ENCODE peak calls at places on chromosome 3, in five cellular contexts. L is GM12878, F is HepG2, A is H1, S is HEK293T. O is an unnamed sample.

GRCh38 chr3:29427266-29428103 is 146.6 kb downstream of the RBMS3 start:
- DNase-seq in F (no peak), L (no peak), S (no peak), A (no peak), O (no peak)

GRCh38 chr3:71542548-71543370 is 40.8 kb downstream of the FOXP1 start:
- DNase-seq in S (peak), A (no peak), F (no peak), L (no peak), O (no peak)

GRCh38 chr3:13152826-13153710 is 79.8 kb upstream of the IQSEC1 start:
- DNase-seq in A (no peak), S (no peak), F (no peak), L (no peak), O (no peak)

GRCh38 chr3:61407397-61407796 is 154.0 kb upstream of the PTPRG start:
- DNase-seq in L (no peak), F (no peak), A (no peak), S (no peak), O (no peak)

GRCh38 chr3:37183375-37183831 is 9.0 kb upstream of the LRRFIP2 start:
- DNase-seq in S (no peak), L (no peak), F (no peak), A (peak), O (no peak)

GRCh38 chr3:182979719-182980191 is 583 bp downstream of the DCUN1D1 start:
- DNase-seq in L (no peak), A (peak), F (peak), S (no peak), O (no peak)

GRCh38 chr3:133845127-133845526 is 39.5 kb downstream of the SRPRB start:
- DNase-seq in F (no peak), L (no peak), A (no peak), S (no peak), O (no peak)

GRCh38 chr3:40242638-40243037 is 66.9 kb upstream of the EIF1B start:
- DNase-seq in A (no peak), S (no peak), L (no peak), F (no peak), O (no peak)

GRCh38 chr3:147007736-147008245 is 398.6 kb downstream of the ZIC4 start:
- DNase-seq in S (no peak), F (no peak), A (no peak), L (no peak), O (no peak)

GRCh38 chr3:137259709-137260108 is 301.9 kb downstream of the IL20RB start:
- DNase-seq in A (no peak), F (no peak), S (no peak), L (no peak), O (peak)

GRCh38 chr3:58497074-58497473 is 5.2 kb downstream of the KCTD6 start:
- DNase-seq in S (no peak), F (no peak), A (no peak), L (no peak), O (peak)

GRCh38 chr3:157360044-157360443 is 76.6 kb upstream of the PTX3 start:
- DNase-seq in L (no peak), S (no peak), A (no peak), F (no peak), O (no peak)

GRCh38 chr3:100737334-100737733 is 28.0 kb downstream of the TFG start:
- DNase-seq in F (no peak), A (no peak), S (peak), L (no peak), O (peak)

GRCh38 chr3:128316456-128316855 is 150.2 kb downstream of the DNAJB8 start:
- DNase-seq in F (no peak), A (peak), S (no peak), L (no peak), O (no peak)

GRCh38 chr3:127915115-127915936 is at the start of gene KBTBD12:
- DNase-seq in S (no peak), L (no peak), A (peak), F (no peak), O (no peak)

GRCh38 chr3:24351779-24352469 is 142.7 kb downstream of the THRB start:
- DNase-seq in F (no peak), A (no peak), S (no peak), L (no peak), O (no peak)

GRCh38 chr3:125077864-125078263 is 22.1 kb upstream of the HEG1 start:
- DNase-seq in A (no peak), S (no peak), L (peak), F (no peak), O (no peak)

GRCh38 chr3:72185549-72186484 is 400.9 kb upstream of the PROK2 start:
- DNase-seq in S (no peak), L (no peak), A (no peak), F (peak), O (no peak)

GRCh38 chr3:139302084-139302800 is 41.6 kb upstream of the MRPS22 start:
- DNase-seq in A (no peak), L (no peak), F (peak), S (no peak), O (no peak)

GRCh38 chr3:182913889-182914288 is 66.4 kb downstream of the DCUN1D1 start:
- DNase-seq in A (no peak), L (peak), S (no peak), F (no peak), O (no peak)

GRCh38 chr3:143237036-143237688 is 117.6 kb downstream of the CHST2 start:
- DNase-seq in L (no peak), F (no peak), S (no peak), A (no peak), O (no peak)

GRCh38 chr3:139117883-139118760 is 73.4 kb upstream of the PRR23C start:
- DNase-seq in A (peak), S (no peak), F (no peak), L (no peak), O (no peak)

GRCh38 chr3:120503727-120504616 is 53.2 kb upstream of the FSTL1 start:
- DNase-seq in A (peak), S (no peak), L (no peak), F (no peak), O (peak)

GRCh38 chr3:147574622-147575021 is 165.5 kb downstream of the ZIC1 start:
- DNase-seq in A (no peak), S (no peak), F (no peak), L (no peak), O (no peak)

DNA sequence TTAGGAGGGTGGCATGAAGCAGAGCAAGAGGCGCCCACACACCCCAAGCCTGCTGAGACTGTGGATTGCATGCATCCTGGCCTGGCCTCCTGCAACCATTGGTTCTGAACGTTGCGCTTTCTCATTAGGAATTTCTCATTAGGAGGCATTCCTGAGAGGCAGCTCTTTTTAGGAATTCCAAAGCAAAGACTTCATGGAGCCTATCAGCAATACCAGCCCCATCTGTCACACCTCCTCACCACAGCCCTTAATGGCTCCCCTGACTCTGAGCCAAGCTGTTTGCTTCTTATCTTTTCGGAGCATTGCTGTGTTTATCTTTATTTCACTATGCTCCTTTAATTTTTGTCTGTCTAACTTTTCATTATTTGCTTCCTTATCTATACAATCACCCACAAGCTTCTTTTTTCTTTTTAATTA is 226.9 kb downstream of the CACNA2D3 start:
- DNase-seq in F (no peak), A (no peak), L (no peak), S (no peak), O (peak)
- TF ChIP-seq SUZ12 in F (no peak), A (no peak), L (no peak), S (no peak), O (no peak)

GRCh38 chr3:132253262-132253878 is 63.8 kb upstream of the ACP3 start:
- DNase-seq in F (peak), S (peak), L (no peak), A (no peak), O (peak)
- TF ChIP-seq SUZ12 in F (no peak), S (no peak), L (no peak), A (no peak), O (no peak)

DNA sequence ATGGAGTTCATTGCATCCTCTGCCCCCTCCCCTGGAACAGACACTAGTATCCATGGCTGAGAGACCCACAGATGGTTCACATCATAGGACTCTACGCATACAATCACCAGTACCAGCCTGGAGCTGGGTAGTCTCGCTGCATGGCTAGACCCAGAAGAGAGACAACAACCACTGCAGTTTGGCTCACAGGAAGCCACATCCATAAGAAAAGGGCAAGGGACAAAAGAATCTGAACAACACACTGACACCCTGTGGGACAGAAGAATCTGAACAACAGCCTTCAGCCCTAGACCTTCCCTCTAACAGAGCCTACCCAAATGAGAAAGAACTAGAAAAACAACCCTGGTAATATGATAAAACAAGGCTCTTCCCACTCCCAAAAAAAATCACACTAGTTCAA is 479.3 kb downstream of the RAP2B start:
- DNase-seq in F (no peak), S (no peak), L (no peak), A (peak), O (peak)
- TF ChIP-seq SUZ12 in F (no peak), S (no peak), L (no peak), A (no peak), O (no peak)

DNA sequence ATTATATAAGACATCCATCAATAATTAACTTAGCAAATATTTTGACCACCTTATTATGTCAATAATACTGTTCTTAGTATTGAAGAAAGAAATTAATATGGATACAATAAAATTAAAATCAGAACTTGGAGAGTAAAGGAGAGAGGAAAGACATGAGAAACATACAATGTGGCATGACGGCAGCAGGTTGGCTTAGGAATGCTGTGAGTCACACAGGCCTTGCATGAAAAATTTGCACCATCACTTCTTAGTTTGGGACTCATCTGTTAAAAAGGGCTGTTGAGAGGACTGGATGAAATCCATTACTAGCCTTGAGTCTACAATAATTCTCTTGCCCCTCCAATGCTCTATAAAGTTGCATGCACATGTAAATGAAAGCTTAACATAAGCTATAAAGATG is 880.8 kb downstream of the ROBO1 start:
- DNase-seq in S (no peak), A (no peak), F (no peak), L (no peak), O (no peak)
- TF ChIP-seq SUZ12 in S (no peak), A (no peak), F (no peak), L (no peak), O (no peak)

DNA sequence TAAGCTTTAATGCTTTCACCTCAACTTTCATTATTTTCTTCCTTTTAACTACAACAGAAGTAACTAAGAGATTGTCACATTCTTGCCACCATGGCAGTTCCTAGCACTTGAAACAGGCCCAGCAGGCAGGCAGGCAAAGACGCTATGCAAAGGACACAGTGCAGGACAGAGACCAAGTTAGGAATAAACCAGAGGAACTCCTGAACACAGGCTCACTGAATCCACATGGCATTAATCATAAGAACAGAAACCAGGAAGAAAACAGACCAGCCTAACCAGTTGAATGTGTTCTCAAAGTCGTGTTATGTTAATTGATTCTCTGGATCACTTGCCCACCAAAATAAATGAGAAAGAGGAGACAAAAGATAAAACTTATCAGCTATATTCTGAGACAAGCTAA is 397.6 kb downstream of the TBL1XR1 start:
- DNase-seq in F (no peak), S (no peak), L (no peak), A (no peak), O (no peak)
- TF ChIP-seq SUZ12 in F (no peak), S (no peak), L (no peak), A (no peak), O (no peak)

GRCh38 chr3:9101286-9101685 is 138.0 kb upstream of the RAD18 start:
- DNase-seq in L (no peak), A (peak), F (no peak), S (no peak), O (no peak)
- TF ChIP-seq SUZ12 in L (no peak), A (no peak), F (no peak), S (no peak), O (no peak)

GRCh38 chr3:181725830-181726229 is 14.1 kb downstream of the SOX2 start:
- DNase-seq in L (no peak), A (peak), S (no peak), F (no peak), O (no peak)

GRCh38 chr3:181727122-181728036 is 15.7 kb downstream of the SOX2 start:
- DNase-seq in S (no peak), A (peak), F (no peak), L (no peak), O (no peak)

GRCh38 chr3:181728470-181728869 is 16.7 kb downstream of the SOX2 start:
- DNase-seq in S (no peak), A (peak), F (peak), L (no peak), O (no peak)

GRCh38 chr3:181725033-181725775 is 13.5 kb downstream of the SOX2 start:
- DNase-seq in F (no peak), L (no peak), A (peak), S (no peak), O (no peak)

DNA sequence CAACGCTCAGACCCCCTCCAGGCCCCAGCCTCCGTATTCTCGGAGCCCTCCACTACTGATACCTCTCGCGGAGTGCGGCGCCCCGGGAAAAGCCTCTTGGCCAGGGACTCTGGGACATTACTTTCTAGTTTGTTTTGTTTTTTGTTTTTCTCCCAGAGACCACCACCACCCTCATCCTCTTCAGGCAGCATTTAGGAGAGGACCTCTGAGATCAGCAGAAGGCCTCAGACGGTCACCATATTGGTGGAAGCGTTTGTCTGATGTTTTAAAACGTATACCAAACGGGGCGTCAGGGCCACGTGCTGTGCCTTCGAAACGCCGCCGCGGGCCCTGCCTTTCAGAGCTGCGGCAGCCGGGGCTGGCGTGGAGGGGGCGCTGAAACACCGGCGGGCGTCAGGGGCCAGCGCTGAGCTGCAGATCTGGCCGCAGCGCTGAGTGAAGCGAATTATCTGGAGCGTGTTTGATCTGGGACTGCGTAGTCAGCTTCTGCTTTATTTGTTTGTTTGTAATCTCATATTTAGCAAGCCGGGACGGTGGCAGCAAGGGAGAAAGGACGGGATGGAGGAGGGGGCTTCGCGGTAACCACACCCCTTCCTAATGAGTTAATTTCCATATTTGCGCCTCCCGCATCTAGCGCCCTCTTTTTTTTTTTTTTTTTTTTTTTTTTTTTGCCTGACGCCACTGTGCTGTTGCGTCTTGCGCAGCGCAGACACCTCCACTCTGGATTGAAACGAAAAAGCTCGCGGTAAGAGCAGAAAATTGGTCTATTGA is 14.8 kb downstream of the SOX2 start:
- DNase-seq in A (peak), L (no peak), F (no peak), S (no peak), O (no peak)
- TF ChIP-seq SUZ12 in A (peak), L (no peak), F (no peak), S (no peak), O (no peak)

GRCh38 chr3:48858709-48859108 is 11.0 kb upstream of the PRKAR2A start:
- DNase-seq in F (no peak), L (no peak), A (no peak), S (no peak), O (no peak)

GRCh38 chr3:48859188-48859587 is 11.5 kb upstream of the PRKAR2A start:
- DNase-seq in L (no peak), F (no peak), S (no peak), A (no peak), O (no peak)

GRCh38 chr3:48863122-48863521 is 15.4 kb upstream of the PRKAR2A start:
- DNase-seq in S (no peak), L (no peak), F (no peak), A (no peak), O (no peak)
- TF ChIP-seq SUZ12 in S (no peak), L (no peak), F (no peak), A (no peak), O (no peak)

GRCh38 chr3:36124118-36124796 is 256.0 kb upstream of the STAC start:
- DNase-seq in S (peak), A (peak), F (peak), L (no peak), O (peak)
- TF ChIP-seq SUZ12 in S (no peak), A (no peak), F (no peak), L (no peak), O (no peak)

O was measured in NT2/D1.